ENCODE peak calls at places on chromosomes 5 and 9, in eight cellular contexts. One of them, this sample, is unnamed.

GRCh38 chr5:174520420-174521396 is 203.7 kb upstream of the MSX2 start:
- DNase-seq in fibroblast of lung: no peak
- DNase-seq in WERI-Rb-1: no peak
- DNase-seq in H1: peak; percentile 27
- DNase-seq in AG10803: no peak
- DNase-seq in MCF 10A: no peak
- DNase-seq in CD4-positive, alpha-beta T cell: no peak
- DNase-seq in kidney: no peak
- DNase-seq in this sample: peak; percentile 60

GRCh38 chr5:75551471-75551870 is 39.8 kb downstream of the POLK start:
- DNase-seq in kidney: no peak
- DNase-seq in CD4-positive, alpha-beta T cell: no peak
- DNase-seq in fibroblast of lung: peak; percentile 67
- DNase-seq in H1: no peak
- DNase-seq in MCF 10A: no peak
- DNase-seq in WERI-Rb-1: no peak
- DNase-seq in AG10803: peak; percentile 74
- DNase-seq in this sample: no peak

GRCh38 chr9:91045036-91045435 is 243.4 kb downstream of the SYK start:
- DNase-seq in WERI-Rb-1: no peak
- DNase-seq in H1: no peak
- DNase-seq in CD4-positive, alpha-beta T cell: no peak
- DNase-seq in fibroblast of lung: no peak
- DNase-seq in MCF 10A: no peak
- DNase-seq in kidney: no peak
- DNase-seq in AG10803: no peak
- DNase-seq in this sample: no peak

GRCh38 chr5:33261305-33261704 is 179.5 kb upstream of the TARS1 start:
- DNase-seq in CD4-positive, alpha-beta T cell: no peak
- DNase-seq in MCF 10A: peak; percentile 24
- DNase-seq in fibroblast of lung: peak; percentile 59
- DNase-seq in kidney: no peak
- DNase-seq in H1: no peak
- DNase-seq in AG10803: peak; percentile 71
- DNase-seq in WERI-Rb-1: no peak
- DNase-seq in this sample: no peak

GRCh38 chr5:82669720-82670119 is 391.6 kb upstream of the RPS23 start:
- DNase-seq in fibroblast of lung: no peak
- DNase-seq in CD4-positive, alpha-beta T cell: no peak
- DNase-seq in WERI-Rb-1: no peak
- DNase-seq in H1: no peak
- DNase-seq in AG10803: no peak
- DNase-seq in kidney: no peak
- DNase-seq in MCF 10A: no peak
- DNase-seq in this sample: no peak

GRCh38 chr9:4090491-4090890 is 209.4 kb downstream of the GLIS3 start:
- DNase-seq in kidney: no peak
- DNase-seq in H1: no peak
- DNase-seq in MCF 10A: no peak
- DNase-seq in AG10803: no peak
- DNase-seq in CD4-positive, alpha-beta T cell: no peak
- DNase-seq in WERI-Rb-1: peak; percentile 6
- DNase-seq in fibroblast of lung: no peak
- DNase-seq in this sample: no peak

GRCh38 chr5:109907189-109907588 is 217.5 kb downstream of the MAN2A1 start:
- DNase-seq in MCF 10A: no peak
- DNase-seq in CD4-positive, alpha-beta T cell: no peak
- DNase-seq in kidney: no peak
- DNase-seq in AG10803: peak; percentile 38
- DNase-seq in H1: no peak
- DNase-seq in fibroblast of lung: no peak
- DNase-seq in WERI-Rb-1: no peak
- DNase-seq in this sample: no peak

GRCh38 chr9:87527211-87527916 is 29.7 kb downstream of the DAPK1 start:
- DNase-seq in fibroblast of lung: no peak
- DNase-seq in H1: no peak
- DNase-seq in WERI-Rb-1: no peak
- DNase-seq in kidney: no peak
- DNase-seq in MCF 10A: no peak
- DNase-seq in CD4-positive, alpha-beta T cell: no peak
- DNase-seq in AG10803: no peak
- DNase-seq in this sample: no peak

GRCh38 chr5:28190011-28190410 is 1151.6 kb upstream of the CDH9 start:
- DNase-seq in AG10803: no peak
- DNase-seq in CD4-positive, alpha-beta T cell: no peak
- DNase-seq in kidney: no peak
- DNase-seq in MCF 10A: no peak
- DNase-seq in WERI-Rb-1: no peak
- DNase-seq in fibroblast of lung: no peak
- DNase-seq in H1: no peak
- DNase-seq in this sample: peak; percentile 2

GRCh38 chr5:103259705-103260355 is 1.3 kb downstream of the MACIR start:
- DNase-seq in H1: no peak
- DNase-seq in MCF 10A: peak; percentile 58
- DNase-seq in AG10803: peak; percentile 36
- DNase-seq in kidney: no peak
- DNase-seq in WERI-Rb-1: no peak
- DNase-seq in CD4-positive, alpha-beta T cell: no peak
- DNase-seq in fibroblast of lung: peak; percentile 32
- DNase-seq in this sample: peak; percentile 45

GRCh38 chr9:116905131-116905724 is 218.1 kb downstream of the TRIM32 start:
- DNase-seq in AG10803: no peak
- DNase-seq in kidney: no peak
- DNase-seq in WERI-Rb-1: no peak
- DNase-seq in fibroblast of lung: no peak
- DNase-seq in H1: no peak
- DNase-seq in MCF 10A: no peak
- DNase-seq in CD4-positive, alpha-beta T cell: no peak
- DNase-seq in this sample: peak; percentile 18

GRCh38 chr5:65022932-65023331 is 254.2 kb downstream of the CWC27 start:
- DNase-seq in MCF 10A: no peak
- DNase-seq in AG10803: no peak
- DNase-seq in fibroblast of lung: no peak
- DNase-seq in H1: no peak
- DNase-seq in WERI-Rb-1: no peak
- DNase-seq in kidney: no peak
- DNase-seq in CD4-positive, alpha-beta T cell: no peak
- DNase-seq in this sample: no peak

GRCh38 chr9:83800236-83801033 is 17.1 kb downstream of the GKAP1 start:
- DNase-seq in fibroblast of lung: no peak
- DNase-seq in CD4-positive, alpha-beta T cell: no peak
- DNase-seq in WERI-Rb-1: no peak
- DNase-seq in kidney: no peak
- DNase-seq in MCF 10A: no peak
- DNase-seq in H1: no peak
- DNase-seq in AG10803: no peak
- DNase-seq in this sample: no peak

GRCh38 chr9:6153425-6153824 is 62.2 kb upstream of the IL33 start:
- DNase-seq in WERI-Rb-1: no peak
- DNase-seq in CD4-positive, alpha-beta T cell: no peak
- DNase-seq in fibroblast of lung: no peak
- DNase-seq in kidney: no peak
- DNase-seq in MCF 10A: peak; percentile 21
- DNase-seq in AG10803: no peak
- DNase-seq in H1: no peak
- DNase-seq in this sample: peak; percentile 81

GRCh38 chr5:108280960-108281569 is 100.8 kb downstream of the FBXL17 start:
- DNase-seq in MCF 10A: no peak
- DNase-seq in kidney: no peak
- DNase-seq in CD4-positive, alpha-beta T cell: no peak
- DNase-seq in fibroblast of lung: no peak
- DNase-seq in AG10803: no peak
- DNase-seq in WERI-Rb-1: no peak
- DNase-seq in H1: no peak
- DNase-seq in this sample: no peak

GRCh38 chr9:32348289-32348688 is 36.2 kb upstream of the ACO1 start:
- DNase-seq in WERI-Rb-1: no peak
- DNase-seq in fibroblast of lung: no peak
- DNase-seq in MCF 10A: no peak
- DNase-seq in CD4-positive, alpha-beta T cell: no peak
- DNase-seq in AG10803: no peak
- DNase-seq in kidney: no peak
- DNase-seq in H1: no peak
- DNase-seq in this sample: peak; percentile 25

GRCh38 chr9:68896495-68896894 is 117.4 kb downstream of the PRKACG start:
- DNase-seq in WERI-Rb-1: no peak
- DNase-seq in CD4-positive, alpha-beta T cell: no peak
- DNase-seq in H1: no peak
- DNase-seq in fibroblast of lung: no peak
- DNase-seq in AG10803: no peak
- DNase-seq in MCF 10A: no peak
- DNase-seq in kidney: no peak
- DNase-seq in this sample: no peak

GRCh38 chr9:22043928-22044327 is 34.8 kb upstream of the CDKN2B start:
- DNase-seq in H1: no peak
- DNase-seq in MCF 10A: no peak
- DNase-seq in fibroblast of lung: no peak
- DNase-seq in WERI-Rb-1: no peak
- DNase-seq in CD4-positive, alpha-beta T cell: no peak
- DNase-seq in kidney: no peak
- DNase-seq in AG10803: no peak
- DNase-seq in this sample: no peak

GRCh38 chr5:16930487-16930886 is 5.6 kb downstream of the MYO10 start:
- DNase-seq in CD4-positive, alpha-beta T cell: no peak
- DNase-seq in fibroblast of lung: no peak
- DNase-seq in WERI-Rb-1: no peak
- DNase-seq in kidney: no peak
- DNase-seq in AG10803: no peak
- DNase-seq in H1: no peak
- DNase-seq in MCF 10A: no peak
- DNase-seq in this sample: no peak

GRCh38 chr5:40738502-40738901 is 17.3 kb downstream of the TTC33 start:
- DNase-seq in H1: no peak
- DNase-seq in CD4-positive, alpha-beta T cell: no peak
- DNase-seq in fibroblast of lung: no peak
- DNase-seq in AG10803: no peak
- DNase-seq in kidney: no peak
- DNase-seq in WERI-Rb-1: no peak
- DNase-seq in MCF 10A: no peak
- DNase-seq in this sample: no peak

GRCh38 chr5:78187172-78187571 is 107.3 kb downstream of the AP3B1 start:
- DNase-seq in AG10803: no peak
- DNase-seq in CD4-positive, alpha-beta T cell: no peak
- DNase-seq in fibroblast of lung: no peak
- DNase-seq in kidney: no peak
- DNase-seq in MCF 10A: no peak
- DNase-seq in WERI-Rb-1: no peak
- DNase-seq in H1: no peak
- DNase-seq in this sample: no peak

GRCh38 chr9:134748637-134749036 is 107.0 kb downstream of the COL5A1 start:
- DNase-seq in fibroblast of lung: peak; percentile 49
- DNase-seq in WERI-Rb-1: no peak
- DNase-seq in CD4-positive, alpha-beta T cell: no peak
- DNase-seq in kidney: no peak
- DNase-seq in H1: no peak
- DNase-seq in AG10803: no peak
- DNase-seq in MCF 10A: no peak
- DNase-seq in this sample: no peak

GRCh38 chr5:96509721-96510383 is 76.8 kb upstream of the PCSK1 start:
- DNase-seq in H1: no peak
- DNase-seq in fibroblast of lung: peak; percentile 99
- DNase-seq in MCF 10A: peak; percentile 93
- DNase-seq in AG10803: peak; percentile 97
- DNase-seq in WERI-Rb-1: no peak
- DNase-seq in kidney: no peak
- DNase-seq in CD4-positive, alpha-beta T cell: no peak
- DNase-seq in this sample: peak; percentile 62

DNA sequence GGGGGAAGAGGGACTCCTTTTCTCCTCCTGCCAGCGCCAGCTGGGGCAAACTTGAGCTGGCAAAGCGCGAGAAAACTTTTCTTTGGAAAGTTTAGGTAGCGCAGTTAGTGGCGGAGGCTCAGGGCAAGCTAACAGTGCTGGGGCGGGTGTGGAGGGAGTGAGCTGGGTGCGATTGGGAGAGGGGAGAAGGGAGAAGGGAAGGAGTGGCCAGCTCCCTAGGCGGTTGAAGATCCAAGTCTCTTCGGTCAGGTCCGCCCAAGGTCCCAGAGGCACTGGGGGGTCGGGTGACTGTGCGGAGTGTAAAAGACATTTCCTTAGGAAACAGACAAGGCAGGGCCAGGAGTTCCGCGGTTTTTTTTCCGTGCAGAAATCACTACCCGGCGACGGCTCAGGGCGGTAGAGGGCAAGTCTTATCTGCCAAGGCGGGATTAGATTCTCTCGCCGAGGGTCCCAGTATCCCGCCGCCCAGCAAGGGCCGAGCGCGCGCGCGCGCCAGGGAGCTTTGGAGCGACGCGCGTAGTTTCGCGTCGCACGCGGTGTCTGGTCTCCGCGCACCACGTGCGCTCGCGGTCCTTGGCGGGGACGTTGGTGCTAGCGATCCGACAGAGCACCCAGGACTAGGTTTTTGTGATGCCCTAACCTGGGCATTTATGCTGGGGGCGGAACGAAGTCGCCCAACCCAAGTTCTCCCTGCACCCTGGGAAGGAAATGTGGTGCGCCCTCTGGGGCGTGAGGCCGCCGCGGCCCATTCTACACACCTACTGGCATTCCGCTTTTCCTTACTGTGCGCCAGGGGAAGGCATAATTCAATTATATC is 33.7 kb upstream of the NFIB start:
- DNase-seq in CD4-positive, alpha-beta T cell: no peak
- DNase-seq in WERI-Rb-1: no peak
- DNase-seq in AG10803: peak; percentile 3
- DNase-seq in fibroblast of lung: peak; percentile 50
- DNase-seq in kidney: peak; percentile 70
- DNase-seq in H1: no peak
- DNase-seq in MCF 10A: peak; percentile 66
- DNase-seq in this sample: peak; percentile 66
- TF ChIP-seq CTCF in CD4-positive, alpha-beta T cell: no peak
- TF ChIP-seq CTCF in WERI-Rb-1: peak; percentile 18
- TF ChIP-seq CTCF in AG10803: no peak
- TF ChIP-seq CTCF in fibroblast of lung: no peak
- TF ChIP-seq CTCF in kidney: no peak
- TF ChIP-seq CTCF in H1: no peak
- TF ChIP-seq CTCF in MCF 10A: no peak
- TF ChIP-seq CTCF in this sample: peak; percentile 34

GRCh38 chr9:98688710-98689495 is 19.8 kb downstream of the GABBR2 start:
- DNase-seq in AG10803: no peak
- DNase-seq in kidney: no peak
- DNase-seq in CD4-positive, alpha-beta T cell: no peak
- DNase-seq in MCF 10A: no peak
- DNase-seq in fibroblast of lung: no peak
- DNase-seq in H1: no peak
- DNase-seq in WERI-Rb-1: no peak
- DNase-seq in this sample: no peak
- TF ChIP-seq CTCF in AG10803: no peak
- TF ChIP-seq CTCF in kidney: no peak
- TF ChIP-seq CTCF in CD4-positive, alpha-beta T cell: no peak
- TF ChIP-seq CTCF in MCF 10A: no peak
- TF ChIP-seq CTCF in fibroblast of lung: no peak
- TF ChIP-seq CTCF in H1: no peak
- TF ChIP-seq CTCF in WERI-Rb-1: no peak
- TF ChIP-seq CTCF in this sample: no peak

GRCh38 chr9:1049641-1050040 is 516 bp upstream of the DMRT2 start:
- DNase-seq in H1: no peak
- DNase-seq in WERI-Rb-1: no peak
- DNase-seq in kidney: no peak
- DNase-seq in AG10803: no peak
- DNase-seq in MCF 10A: no peak
- DNase-seq in fibroblast of lung: no peak
- DNase-seq in CD4-positive, alpha-beta T cell: no peak
- DNase-seq in this sample: peak; percentile 42
- TF ChIP-seq CTCF in H1: no peak
- TF ChIP-seq CTCF in WERI-Rb-1: no peak
- TF ChIP-seq CTCF in kidney: no peak
- TF ChIP-seq CTCF in AG10803: no peak
- TF ChIP-seq CTCF in MCF 10A: no peak
- TF ChIP-seq CTCF in fibroblast of lung: no peak
- TF ChIP-seq CTCF in CD4-positive, alpha-beta T cell: no peak
- TF ChIP-seq CTCF in this sample: peak; percentile 5

GRCh38 chr9:33375238-33375840 is 27.0 kb downstream of the AQP7 start:
- DNase-seq in H1: no peak
- DNase-seq in WERI-Rb-1: peak; percentile 53
- DNase-seq in CD4-positive, alpha-beta T cell: no peak
- DNase-seq in MCF 10A: no peak
- DNase-seq in AG10803: no peak
- DNase-seq in fibroblast of lung: no peak
- DNase-seq in kidney: no peak
- DNase-seq in this sample: no peak
- TF ChIP-seq CTCF in H1: no peak
- TF ChIP-seq CTCF in WERI-Rb-1: no peak
- TF ChIP-seq CTCF in CD4-positive, alpha-beta T cell: no peak
- TF ChIP-seq CTCF in MCF 10A: no peak
- TF ChIP-seq CTCF in AG10803: no peak
- TF ChIP-seq CTCF in fibroblast of lung: no peak
- TF ChIP-seq CTCF in kidney: no peak
- TF ChIP-seq CTCF in this sample: no peak

This sample was measured in epithelial cell of esophagus.